ENCODE peak calls at places on chromosomes 6 and 20, in nine cellular contexts. O is body of pancreas, V is astrocyte, U is fibroblast of mammary gland, F is astrocyte of the spinal cord, L is dorsolateral prefrontal cortex, M is Caco-2, X is foreskin fibroblast, R is endodermal cell. I is an unnamed sample.

GRCh38 chr6:41427642-41428401 is 92.4 kb downstream of the NCR2 start:
- DNase-seq in O (peak), V (no peak), F (no peak), L (no peak), U (no peak), X (no peak), M (peak), R (peak), I (no peak)

GRCh38 chr6:141464490-141464889 is 668.2 kb upstream of the GJE1 start:
- DNase-seq in X (peak), R (no peak), O (no peak), U (peak), M (no peak), F (peak), L (no peak), V (peak), I (no peak)

GRCh38 chr6:91751496-91751895 is 1164.6 kb upstream of the MAP3K7 start:
- DNase-seq in O (no peak), L (no peak), R (no peak), V (no peak), F (no peak), X (no peak), U (no peak), M (no peak), I (no peak)

GRCh38 chr6:147109707-147110106 is 94.5 kb upstream of the STXBP5 start:
- DNase-seq in U (no peak), R (no peak), O (no peak), F (no peak), M (no peak), L (no peak), V (no peak), X (no peak), I (no peak)

GRCh38 chr6:153214439-153214838 is 83.4 kb upstream of the RGS17 start:
- DNase-seq in O (no peak), X (no peak), L (no peak), U (peak), V (no peak), M (no peak), F (no peak), R (no peak), I (no peak)

GRCh38 chr6:166005401-166005845 is 162.2 kb downstream of the TBXT start:
- DNase-seq in X (no peak), M (no peak), U (peak), O (peak), L (peak), F (peak), R (no peak), V (peak), I (no peak)

GRCh38 chr6:12339022-12339421 is 48.9 kb downstream of the EDN1 start:
- DNase-seq in M (no peak), O (no peak), X (no peak), L (no peak), V (no peak), U (no peak), F (no peak), R (no peak), I (no peak)

GRCh38 chr6:131037194-131037897 is 25.7 kb downstream of the EPB41L2 start:
- DNase-seq in L (no peak), V (no peak), U (no peak), X (no peak), F (no peak), R (no peak), M (no peak), O (no peak), I (no peak)

GRCh38 chr6:75024796-75025195 is 181.1 kb downstream of the COL12A1 start:
- DNase-seq in X (peak), U (peak), V (peak), F (no peak), M (no peak), L (no peak), R (no peak), O (no peak), I (no peak)

GRCh38 chr6:134195164-134195906 is 122.6 kb downstream of the SGK1 start:
- DNase-seq in L (no peak), V (peak), M (no peak), U (peak), F (peak), X (peak), O (no peak), R (no peak), I (no peak)

GRCh38 chr6:122722746-122723145 is 56.8 kb upstream of the FABP7 start:
- DNase-seq in L (no peak), F (peak), R (no peak), U (peak), O (no peak), X (no peak), M (no peak), V (peak), I (peak)

GRCh38 chr20:19764207-19764606 is 6.1 kb downstream of the RIN2 start:
- DNase-seq in R (no peak), L (no peak), O (no peak), M (no peak), V (no peak), U (no peak), F (no peak), X (no peak), I (no peak)

GRCh38 chr6:14932485-14933178 is 313.2 kb upstream of the JARID2 start:
- DNase-seq in O (no peak), U (no peak), X (no peak), R (no peak), V (no peak), F (no peak), M (no peak), L (no peak), I (no peak)

GRCh38 chr6:166500246-166500645 is 86.2 kb downstream of the RAMACL start:
- DNase-seq in M (no peak), R (no peak), O (no peak), X (no peak), U (no peak), L (peak), F (no peak), V (no peak), I (no peak)

GRCh38 chr6:147869869-147870268 is 361.4 kb downstream of the SAMD5 start:
- DNase-seq in U (no peak), R (no peak), F (no peak), L (no peak), M (no peak), X (no peak), V (no peak), O (no peak), I (no peak)

GRCh38 chr6:41546475-41546865 is 289 bp downstream of the FOXP4 start:
- DNase-seq in X (peak), F (no peak), M (no peak), U (peak), V (peak), R (no peak), L (no peak), O (no peak), I (no peak)

GRCh38 chr20:19811231-19811630 is 53.2 kb downstream of the RIN2 start:
- DNase-seq in L (no peak), M (no peak), X (no peak), V (no peak), U (no peak), O (no peak), F (no peak), R (no peak), I (no peak)

GRCh38 chr6:85464260-85464644 is 14.4 kb downstream of the NT5E start:
- DNase-seq in L (no peak), O (no peak), X (peak), F (peak), R (peak), U (peak), V (peak), M (no peak), I (peak)

GRCh38 chr6:1335367-1336037 is 23.6 kb downstream of the FOXQ1 start:
- DNase-seq in X (peak), M (peak), O (peak), R (peak), F (peak), U (peak), V (peak), L (no peak), I (peak)

GRCh38 chr6:81747327-81747726 is 5.2 kb downstream of the TENT5A start:
- DNase-seq in U (no peak), O (no peak), L (no peak), X (no peak), R (no peak), F (no peak), V (no peak), M (no peak), I (no peak)

GRCh38 chr6:157445277-157445676 is 64.3 kb downstream of the ZDHHC14 start:
- DNase-seq in O (no peak), L (no peak), U (no peak), M (no peak), F (no peak), X (no peak), R (no peak), V (no peak), I (no peak)

GRCh38 chr6:159012201-159012600 is 12.2 kb upstream of the RSPH3 start:
- DNase-seq in V (peak), U (no peak), L (no peak), M (no peak), F (peak), R (no peak), O (no peak), X (no peak), I (no peak)

GRCh38 chr6:165832471-165832836 is 169.4 kb upstream of the PDE10A start:
- DNase-seq in M (no peak), R (no peak), X (no peak), F (no peak), V (no peak), U (no peak), L (no peak), O (no peak), I (no peak)

GRCh38 chr6:32977272-32977952 is 9.0 kb downstream of the BRD2 start:
- DNase-seq in O (no peak), U (no peak), F (no peak), R (no peak), L (no peak), M (no peak), V (no peak), X (no peak), I (no peak)

GRCh38 chr6:3331498-3331897 is 72.8 kb downstream of the PSMG4 start:
- DNase-seq in X (no peak), V (no peak), F (no peak), L (no peak), O (no peak), R (no peak), M (no peak), U (no peak), I (no peak)

GRCh38 chr6:129031051-129031599 is 148.2 kb downstream of the LAMA2 start:
- DNase-seq in O (no peak), L (no peak), R (no peak), M (no peak), V (peak), F (peak), U (peak), X (peak), I (peak)

GRCh38 chr6:83113258-83113657 is 45.8 kb downstream of the DOP1A start:
- DNase-seq in V (peak), L (no peak), O (no peak), F (no peak), U (no peak), X (no peak), M (no peak), R (no peak), I (no peak)

GRCh38 chr6:100035873-100036653 is 42.0 kb upstream of the MCHR2 start:
- DNase-seq in F (no peak), M (no peak), V (no peak), U (no peak), X (no peak), R (no peak), O (no peak), L (no peak), I (no peak)

GRCh38 chr20:44014807-44015732 is 100.4 kb downstream of the TOX2 start:
- DNase-seq in M (no peak), X (no peak), U (peak), F (no peak), V (no peak), R (peak), O (no peak), L (no peak), I (no peak)

DNA sequence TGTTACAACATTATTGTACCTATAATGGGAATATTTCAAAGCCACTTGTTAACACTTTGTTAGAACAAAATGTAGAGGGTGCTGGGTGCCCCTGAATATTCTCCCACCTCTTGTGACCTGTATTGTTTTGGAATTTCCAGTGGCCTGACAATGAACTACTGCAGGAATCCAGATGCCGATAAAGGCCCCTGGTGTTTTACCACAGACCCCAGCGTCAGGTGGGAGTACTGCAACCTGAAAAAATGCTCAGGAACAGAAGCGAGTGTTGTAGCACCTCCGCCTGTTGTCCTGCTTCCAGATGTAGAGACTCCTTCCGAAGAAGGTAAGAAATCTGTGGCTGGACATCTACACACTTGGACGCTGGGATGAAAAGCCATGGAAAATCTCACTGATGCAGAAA is 28.9 kb downstream of the PLG start:
- DNase-seq in O (no peak), M (peak), X (no peak), L (no peak), U (no peak), R (peak), F (no peak), V (no peak), I (no peak)
- TF ChIP-seq CTCF in O (no peak), M (peak), X (no peak), L (no peak), U (peak), R (peak), F (no peak), V (no peak), I (no peak)

GRCh38 chr20:45924391-45925261 is 9.9 kb upstream of the PCIF1 start:
- DNase-seq in U (peak), L (no peak), M (no peak), O (no peak), F (peak), X (no peak), R (no peak), V (no peak), I (no peak)
- H3K4me3 ChIP-seq in U (no peak), L (no peak), M (no peak), O (no peak), F (no peak), X (no peak), R (no peak), V (no peak), I (no peak)

GRCh38 chr6:112007805-112008204 is 46.1 kb upstream of the CCN6 start:
- DNase-seq in L (no peak), M (no peak), X (no peak), O (no peak), F (no peak), V (peak), U (peak), R (no peak), I (no peak)

GRCh38 chr6:112007254-112007653 is 46.6 kb upstream of the CCN6 start:
- DNase-seq in M (no peak), L (no peak), R (no peak), V (no peak), U (no peak), O (no peak), F (no peak), X (no peak), I (no peak)

GRCh38 chr6:112008482-112008881 is 45.4 kb upstream of the CCN6 start:
- DNase-seq in O (no peak), X (no peak), L (no peak), R (no peak), F (no peak), U (no peak), V (peak), M (no peak), I (no peak)

GRCh38 chr6:112013051-112013450 is 40.9 kb upstream of the CCN6 start:
- DNase-seq in U (no peak), R (no peak), V (peak), M (no peak), X (no peak), L (no peak), O (no peak), F (no peak), I (no peak)

DNA sequence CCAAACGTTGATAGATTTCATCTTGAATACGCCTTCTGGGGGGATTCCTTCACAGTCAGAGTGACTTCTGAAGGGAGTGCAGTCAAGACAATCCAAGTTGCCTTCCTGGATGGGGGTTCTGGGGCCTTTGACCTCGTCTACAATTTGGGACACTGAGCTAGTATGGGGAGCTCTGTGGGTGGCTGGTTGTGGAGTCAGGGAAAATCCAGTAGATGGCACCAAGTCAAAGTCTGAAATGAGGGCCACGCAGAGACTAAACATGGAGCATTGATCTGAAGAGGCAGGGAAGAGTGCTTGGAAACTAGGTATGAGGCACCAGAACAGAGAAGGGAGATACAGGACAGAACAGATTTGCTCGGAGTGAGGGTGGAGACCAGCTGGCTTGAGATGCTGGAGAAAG is 43.6 kb upstream of the CCN6 start:
- DNase-seq in M (no peak), V (no peak), L (no peak), O (no peak), U (no peak), F (no peak), X (no peak), R (no peak), I (no peak)
- TF ChIP-seq CTCF in M (no peak), V (no peak), L (no peak), O (no peak), U (no peak), F (no peak), X (no peak), R (peak), I (no peak)

GRCh38 chr6:109478848-109479624 is 4.0 kb downstream of the ZBTB24 start:
- DNase-seq in X (no peak), M (no peak), U (no peak), O (no peak), L (no peak), F (no peak), R (no peak), V (no peak), I (no peak)
- H3K4me3 ChIP-seq in X (peak), M (no peak), U (peak), O (no peak), L (peak), F (no peak), R (peak), V (peak), I (no peak)

DNA sequence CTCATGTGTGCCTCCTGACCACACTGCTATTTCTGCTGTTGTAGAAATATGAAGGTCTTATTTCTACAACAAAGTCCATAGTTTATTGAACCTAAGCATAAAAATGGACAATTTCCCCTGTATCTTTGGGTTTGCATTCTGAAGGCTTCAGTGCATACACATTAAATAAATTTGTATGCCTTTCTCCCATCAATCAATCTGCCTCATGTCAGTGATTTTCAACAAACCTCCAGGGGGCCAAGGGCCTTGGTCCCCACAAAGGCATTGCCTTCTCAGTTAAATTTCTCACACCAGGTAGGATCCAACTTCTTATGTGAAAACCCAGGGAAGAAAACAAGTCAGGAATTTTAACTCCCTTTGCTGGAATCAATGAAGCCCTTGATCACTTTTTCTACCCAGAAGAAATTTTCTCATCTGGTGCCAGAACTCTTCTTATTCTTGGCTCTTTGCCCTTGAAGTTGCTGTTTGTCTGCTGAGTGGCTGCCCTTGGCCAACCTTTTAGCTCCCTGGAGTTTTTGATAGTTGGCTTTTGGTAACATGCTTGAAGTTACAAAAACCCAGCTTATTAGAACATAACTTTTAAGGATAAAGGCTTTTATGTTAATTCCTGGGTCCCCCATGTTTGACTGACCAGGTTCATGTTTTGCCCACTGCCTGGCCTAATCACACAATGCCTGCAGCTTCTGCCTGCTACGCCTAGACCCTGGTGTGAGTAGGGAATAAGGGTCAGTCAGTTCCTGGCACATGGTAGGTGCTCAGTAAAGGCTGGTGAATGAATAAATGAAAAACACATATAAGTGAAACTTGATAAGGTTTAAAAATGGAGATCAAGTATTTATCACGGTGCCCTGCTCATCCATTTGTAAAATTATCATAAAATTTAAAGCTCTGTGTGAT is 37.0 kb downstream of the SHLD1 start:
- DNase-seq in L (no peak), M (no peak), U (peak), O (peak), V (peak), R (no peak), X (peak), F (peak), I (no peak)
- TF ChIP-seq CTCF in L (no peak), M (no peak), U (no peak), O (no peak), V (no peak), R (peak), X (no peak), F (no peak), I (no peak)

DNA sequence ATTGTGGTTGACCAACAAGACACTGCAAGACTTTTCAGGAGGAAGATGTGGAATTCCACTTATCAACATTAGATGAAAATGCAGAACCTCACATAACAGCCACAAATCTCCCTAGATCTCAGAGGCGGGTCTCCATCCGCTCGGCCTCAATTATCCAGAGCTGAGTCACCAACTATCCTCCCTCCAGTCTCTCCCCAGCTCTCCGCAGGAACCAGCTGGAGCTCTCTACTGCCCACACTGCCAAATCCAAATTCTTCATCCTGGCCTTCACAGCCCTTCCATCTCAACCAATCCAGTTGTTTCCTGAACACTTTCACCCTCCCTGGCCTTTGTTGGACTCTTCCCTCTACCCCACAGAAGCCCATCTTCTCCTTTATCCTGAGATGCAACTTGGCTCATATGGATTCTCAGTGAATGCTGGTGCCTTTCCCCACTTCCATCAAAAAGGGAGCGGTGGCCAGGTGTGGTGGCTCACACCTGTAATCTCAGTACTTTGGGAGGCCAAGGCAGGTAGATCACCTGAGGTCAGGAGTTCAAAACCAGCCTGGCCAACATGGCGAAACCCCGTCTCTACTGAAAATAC is 3.5 kb upstream of the TGIF2 start:
- DNase-seq in O (no peak), V (peak), R (peak), U (peak), L (no peak), M (no peak), X (no peak), F (peak), I (no peak)
- H3K4me3 ChIP-seq in O (no peak), V (no peak), R (no peak), U (no peak), L (no peak), M (no peak), X (no peak), F (no peak), I (no peak)

DNA sequence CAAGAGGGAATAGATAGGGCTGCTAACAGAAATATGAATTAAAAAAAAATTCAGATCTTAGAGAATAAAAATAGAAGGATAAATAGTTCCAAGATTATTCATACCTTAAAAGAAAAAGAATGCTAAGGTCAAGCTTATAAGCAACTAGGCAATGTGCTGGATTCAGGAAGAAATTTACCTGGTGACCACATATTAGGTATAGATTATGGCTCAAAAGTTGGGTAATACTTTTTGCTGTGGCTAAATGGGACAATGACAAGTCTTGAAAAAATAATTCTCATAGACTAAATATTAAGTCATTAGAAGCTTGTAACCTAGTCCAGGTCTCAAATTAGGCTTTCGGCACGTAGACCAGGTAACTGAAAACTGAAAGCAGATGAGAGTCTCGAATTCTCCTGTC is 17.2 kb downstream of the MAP3K5 start:
- DNase-seq in V (no peak), F (no peak), O (no peak), L (no peak), M (no peak), X (no peak), U (no peak), R (no peak), I (no peak)
- TF ChIP-seq CTCF in V (no peak), F (no peak), O (no peak), L (no peak), M (no peak), X (no peak), U (no peak), R (no peak), I (no peak)

GRCh38 chr20:63977392-63978276 is 1.8 kb downstream of the SAMD10 start:
- DNase-seq in X (no peak), R (peak), V (peak), U (peak), O (peak), M (no peak), L (no peak), F (peak), I (no peak)
- H3K4me3 ChIP-seq in X (no peak), R (peak), V (peak), U (no peak), O (no peak), M (no peak), L (no peak), F (no peak), I (no peak)

I was measured in AG04449.